ENCODE peak calls at places on chromosomes 3 and 15, in five cellular contexts. One of them, this sample, is unnamed.

GRCh38 chr15:62296756-62297507 is 131.8 kb upstream of the C2CD4B start:
- DNase-seq in Peyer's patch: no peak
- DNase-seq in thyroid gland: no peak
- DNase-seq in H54: no peak
- DNase-seq in sigmoid colon: no peak
- DNase-seq in this sample: no peak

GRCh38 chr15:78000089-78000926 is 77.2 kb downstream of the TBC1D2B start:
- DNase-seq in H54: peak
- DNase-seq in sigmoid colon: peak
- DNase-seq in Peyer's patch: peak
- DNase-seq in thyroid gland: peak
- DNase-seq in this sample: peak

GRCh38 chr3:37909067-37909911 is 47.6 kb downstream of the CTDSPL start:
- DNase-seq in sigmoid colon: no peak
- DNase-seq in thyroid gland: no peak
- DNase-seq in H54: peak
- DNase-seq in Peyer's patch: no peak
- DNase-seq in this sample: no peak

GRCh38 chr3:14093831-14094230 is 30.8 kb downstream of the CHCHD4 start:
- DNase-seq in thyroid gland: no peak
- DNase-seq in sigmoid colon: no peak
- DNase-seq in Peyer's patch: no peak
- DNase-seq in H54: no peak
- DNase-seq in this sample: no peak

GRCh38 chr15:23035964-23036566 is 3.3 kb downstream of the TUBGCP5 start:
- DNase-seq in Peyer's patch: peak
- DNase-seq in H54: peak
- DNase-seq in thyroid gland: peak
- DNase-seq in sigmoid colon: no peak
- DNase-seq in this sample: peak

GRCh38 chr3:179265092-179265491 is 14.2 kb upstream of the KCNMB3 start:
- DNase-seq in thyroid gland: no peak
- DNase-seq in H54: no peak
- DNase-seq in Peyer's patch: no peak
- DNase-seq in sigmoid colon: no peak
- DNase-seq in this sample: peak

GRCh38 chr3:57160046-57160730 is 5.0 kb downstream of the IL17RD start:
- DNase-seq in H54: no peak
- DNase-seq in thyroid gland: no peak
- DNase-seq in sigmoid colon: no peak
- DNase-seq in Peyer's patch: no peak
- DNase-seq in this sample: no peak

GRCh38 chr3:127729556-127730056 is 56.9 kb downstream of the ABTB1 start:
- DNase-seq in thyroid gland: no peak
- DNase-seq in sigmoid colon: no peak
- DNase-seq in H54: no peak
- DNase-seq in Peyer's patch: no peak
- DNase-seq in this sample: no peak

GRCh38 chr15:76575177-76576078 is 238.9 kb downstream of the ISL2 start:
- DNase-seq in thyroid gland: no peak
- DNase-seq in Peyer's patch: no peak
- DNase-seq in sigmoid colon: no peak
- DNase-seq in H54: no peak
- DNase-seq in this sample: no peak

GRCh38 chr3:58609990-58610389 is 32.8 kb upstream of the FAM107A start:
- DNase-seq in H54: no peak
- DNase-seq in thyroid gland: no peak
- DNase-seq in sigmoid colon: no peak
- DNase-seq in Peyer's patch: no peak
- DNase-seq in this sample: peak

GRCh38 chr3:55484741-55485207 is 2.3 kb downstream of the WNT5A start:
- DNase-seq in sigmoid colon: no peak
- DNase-seq in thyroid gland: no peak
- DNase-seq in Peyer's patch: no peak
- DNase-seq in H54: no peak
- DNase-seq in this sample: no peak

GRCh38 chr15:46088486-46089437 is 453.9 kb downstream of the SQOR start:
- DNase-seq in Peyer's patch: no peak
- DNase-seq in H54: no peak
- DNase-seq in sigmoid colon: no peak
- DNase-seq in thyroid gland: no peak
- DNase-seq in this sample: no peak

GRCh38 chr3:36903119-36903882 is 41.6 kb downstream of the TRANK1 start:
- DNase-seq in sigmoid colon: no peak
- DNase-seq in Peyer's patch: no peak
- DNase-seq in thyroid gland: no peak
- DNase-seq in H54: no peak
- DNase-seq in this sample: no peak

GRCh38 chr15:68691667-68692066 is 112.9 kb downstream of the CORO2B start:
- DNase-seq in Peyer's patch: no peak
- DNase-seq in H54: no peak
- DNase-seq in thyroid gland: peak
- DNase-seq in sigmoid colon: no peak
- DNase-seq in this sample: no peak

GRCh38 chr3:51669241-51670052 is 1.6 kb upstream of the TEX264 start:
- DNase-seq in Peyer's patch: peak
- DNase-seq in thyroid gland: peak
- DNase-seq in sigmoid colon: peak
- DNase-seq in H54: peak
- DNase-seq in this sample: peak

GRCh38 chr3:34258271-34259015 is 460.0 kb downstream of the PDCD6IP start:
- DNase-seq in H54: no peak
- DNase-seq in thyroid gland: no peak
- DNase-seq in Peyer's patch: no peak
- DNase-seq in sigmoid colon: no peak
- DNase-seq in this sample: no peak

GRCh38 chr3:55322649-55323048 is 164.5 kb downstream of the WNT5A start:
- DNase-seq in sigmoid colon: no peak
- DNase-seq in Peyer's patch: no peak
- DNase-seq in H54: no peak
- DNase-seq in thyroid gland: no peak
- DNase-seq in this sample: no peak

GRCh38 chr15:32642667-32643425 is 1.3 kb downstream of the SCG5 start:
- DNase-seq in thyroid gland: no peak
- DNase-seq in H54: no peak
- DNase-seq in sigmoid colon: no peak
- DNase-seq in Peyer's patch: no peak
- DNase-seq in this sample: no peak

GRCh38 chr3:182910939-182911781 is 69.2 kb downstream of the DCUN1D1 start:
- DNase-seq in H54: no peak
- DNase-seq in Peyer's patch: no peak
- DNase-seq in sigmoid colon: no peak
- DNase-seq in thyroid gland: no peak
- DNase-seq in this sample: peak

GRCh38 chr15:70475921-70476320 is 287.4 kb downstream of the UACA start:
- DNase-seq in H54: no peak
- DNase-seq in sigmoid colon: no peak
- DNase-seq in Peyer's patch: no peak
- DNase-seq in thyroid gland: no peak
- DNase-seq in this sample: no peak

GRCh38 chr3:156772588-156773206 is 53.5 kb upstream of the LEKR1 start:
- DNase-seq in sigmoid colon: no peak
- DNase-seq in Peyer's patch: no peak
- DNase-seq in H54: no peak
- DNase-seq in thyroid gland: peak
- DNase-seq in this sample: no peak

GRCh38 chr3:154936196-154936595 is 143.9 kb upstream of the MME start:
- DNase-seq in H54: no peak
- DNase-seq in thyroid gland: no peak
- DNase-seq in Peyer's patch: no peak
- DNase-seq in sigmoid colon: no peak
- DNase-seq in this sample: no peak

GRCh38 chr3:126125341-126125740 is 41.4 kb upstream of the SLC41A3 start:
- DNase-seq in sigmoid colon: peak
- DNase-seq in H54: no peak
- DNase-seq in Peyer's patch: peak
- DNase-seq in thyroid gland: no peak
- DNase-seq in this sample: no peak

GRCh38 chr3:62368705-62369475 is 4.5 kb downstream of the FEZF2 start:
- DNase-seq in sigmoid colon: no peak
- DNase-seq in H54: no peak
- DNase-seq in Peyer's patch: no peak
- DNase-seq in thyroid gland: no peak
- DNase-seq in this sample: peak

GRCh38 chr15:80071652-80072051 is 12.2 kb downstream of the ZFAND6 start:
- DNase-seq in sigmoid colon: no peak
- DNase-seq in Peyer's patch: no peak
- DNase-seq in H54: no peak
- DNase-seq in thyroid gland: no peak
- DNase-seq in this sample: no peak

GRCh38 chr15:80073197-80073596 is 13.7 kb downstream of the ZFAND6 start:
- DNase-seq in thyroid gland: no peak
- DNase-seq in Peyer's patch: no peak
- DNase-seq in H54: no peak
- DNase-seq in sigmoid colon: no peak
- DNase-seq in this sample: no peak

GRCh38 chr15:80068578-80068977 is 9.1 kb downstream of the ZFAND6 start:
- DNase-seq in sigmoid colon: no peak
- DNase-seq in Peyer's patch: no peak
- DNase-seq in thyroid gland: no peak
- DNase-seq in H54: no peak
- DNase-seq in this sample: no peak

GRCh38 chr15:80070840-80071239 is 11.4 kb downstream of the ZFAND6 start:
- DNase-seq in H54: no peak
- DNase-seq in Peyer's patch: no peak
- DNase-seq in sigmoid colon: no peak
- DNase-seq in thyroid gland: no peak
- DNase-seq in this sample: peak

GRCh38 chr15:80072285-80072684 is 12.8 kb downstream of the ZFAND6 start:
- DNase-seq in H54: no peak
- DNase-seq in sigmoid colon: no peak
- DNase-seq in Peyer's patch: no peak
- DNase-seq in thyroid gland: no peak
- DNase-seq in this sample: peak
- TF ChIP-seq POLR2A in H54: no peak
- TF ChIP-seq POLR2A in sigmoid colon: no peak
- TF ChIP-seq POLR2A in Peyer's patch: no peak
- TF ChIP-seq POLR2A in thyroid gland: peak
- TF ChIP-seq POLR2A in this sample: no peak

GRCh38 chr15:90082140-90082713 is 20.0 kb downstream of the IDH2 start:
- DNase-seq in sigmoid colon: peak
- DNase-seq in Peyer's patch: no peak
- DNase-seq in thyroid gland: no peak
- DNase-seq in H54: no peak
- DNase-seq in this sample: no peak

GRCh38 chr15:90078965-90079364 is 23.3 kb downstream of the IDH2 start:
- DNase-seq in Peyer's patch: no peak
- DNase-seq in H54: no peak
- DNase-seq in thyroid gland: no peak
- DNase-seq in sigmoid colon: no peak
- DNase-seq in this sample: no peak

GRCh38 chr15:90079619-90080559 is 22.4 kb downstream of the IDH2 start:
- DNase-seq in sigmoid colon: no peak
- DNase-seq in thyroid gland: no peak
- DNase-seq in H54: no peak
- DNase-seq in Peyer's patch: no peak
- DNase-seq in this sample: no peak

GRCh38 chr15:90083419-90083818 is 18.8 kb downstream of the IDH2 start:
- DNase-seq in thyroid gland: no peak
- DNase-seq in H54: no peak
- DNase-seq in Peyer's patch: no peak
- DNase-seq in sigmoid colon: no peak
- DNase-seq in this sample: no peak

DNA sequence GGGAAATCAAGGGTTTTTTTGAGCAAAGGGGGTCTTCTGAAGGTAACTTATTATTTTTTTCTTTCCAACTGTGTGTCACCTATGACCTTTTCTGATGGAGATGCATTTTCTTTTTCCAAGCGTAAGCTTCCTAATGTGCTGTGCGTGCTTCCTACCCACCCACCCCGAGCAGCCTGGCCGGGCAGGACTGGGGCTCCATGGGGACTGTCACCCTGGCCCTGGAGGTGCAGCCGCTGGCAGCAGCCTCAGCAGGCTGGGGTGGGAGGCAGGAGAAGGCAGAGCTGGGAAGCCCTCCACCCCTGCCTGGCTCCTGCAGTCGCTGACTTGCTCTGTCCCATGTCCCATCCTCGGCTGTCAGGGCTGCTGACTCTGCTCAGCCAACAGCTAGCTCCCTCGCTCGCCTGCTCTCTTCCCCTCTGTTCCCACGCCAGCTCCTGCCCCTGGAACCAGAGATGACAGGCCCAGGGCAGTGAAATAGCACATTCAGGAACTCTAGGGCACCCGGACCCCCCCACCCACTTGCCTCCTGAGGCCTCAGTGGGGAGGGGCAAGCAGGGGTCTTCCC is 21.4 kb downstream of the IDH2 start:
- DNase-seq in H54: no peak
- DNase-seq in Peyer's patch: no peak
- DNase-seq in sigmoid colon: no peak
- DNase-seq in thyroid gland: no peak
- DNase-seq in this sample: no peak
- TF ChIP-seq POLR2A in H54: no peak
- TF ChIP-seq POLR2A in Peyer's patch: no peak
- TF ChIP-seq POLR2A in sigmoid colon: no peak
- TF ChIP-seq POLR2A in thyroid gland: no peak
- TF ChIP-seq POLR2A in this sample: no peak

GRCh38 chr3:130878464-130878863 is 15.4 kb upstream of the ATP2C1 start:
- DNase-seq in sigmoid colon: no peak
- DNase-seq in Peyer's patch: no peak
- DNase-seq in H54: no peak
- DNase-seq in thyroid gland: no peak
- DNase-seq in this sample: no peak
- TF ChIP-seq POLR2A in sigmoid colon: no peak
- TF ChIP-seq POLR2A in Peyer's patch: no peak
- TF ChIP-seq POLR2A in H54: no peak
- TF ChIP-seq POLR2A in thyroid gland: no peak
- TF ChIP-seq POLR2A in this sample: no peak

GRCh38 chr3:105367406-105368213 is 901 bp downstream of the ALCAM start:
- DNase-seq in sigmoid colon: peak
- DNase-seq in Peyer's patch: peak
- DNase-seq in H54: no peak
- DNase-seq in thyroid gland: peak
- DNase-seq in this sample: peak
- TF ChIP-seq POLR2A in sigmoid colon: no peak
- TF ChIP-seq POLR2A in Peyer's patch: peak
- TF ChIP-seq POLR2A in H54: no peak
- TF ChIP-seq POLR2A in thyroid gland: peak
- TF ChIP-seq POLR2A in this sample: no peak

GRCh38 chr3:197956626-197956988 is 3.4 kb upstream of the LMLN start:
- DNase-seq in sigmoid colon: no peak
- DNase-seq in Peyer's patch: no peak
- DNase-seq in thyroid gland: no peak
- DNase-seq in H54: no peak
- DNase-seq in this sample: no peak
- TF ChIP-seq POLR2A in sigmoid colon: no peak
- TF ChIP-seq POLR2A in Peyer's patch: no peak
- TF ChIP-seq POLR2A in thyroid gland: no peak
- TF ChIP-seq POLR2A in H54: no peak
- TF ChIP-seq POLR2A in this sample: no peak